ENCODE peak calls at places on chromosomes 12 and 14, in four cellular contexts. One of them, this sample, is unnamed.

GRCh38 chr12:68425998-68426397 is 93.8 kb upstream of the MDM1 start:
- DNase-seq in K562: no peak
- DNase-seq in HepG2: no peak
- DNase-seq in GM12878: no peak
- DNase-seq in this sample: no peak

GRCh38 chr12:104784592-104784991 is 173.5 kb downstream of the SLC41A2 start:
- DNase-seq in GM12878: no peak
- DNase-seq in HepG2: no peak
- DNase-seq in K562: no peak
- DNase-seq in this sample: no peak

GRCh38 chr12:105040476-105040875 is 43.8 kb downstream of the ALDH1L2 start:
- DNase-seq in K562: no peak
- DNase-seq in GM12878: no peak
- DNase-seq in HepG2: peak; percentile 14
- DNase-seq in this sample: no peak

GRCh38 chr14:69901113-69901951 is 22.1 kb downstream of the SMOC1 start:
- DNase-seq in K562: no peak
- DNase-seq in HepG2: no peak
- DNase-seq in GM12878: no peak
- DNase-seq in this sample: no peak

GRCh38 chr14:103361868-103362267 is 23.3 kb upstream of the MARK3 start:
- DNase-seq in HepG2: peak; percentile 80
- DNase-seq in GM12878: no peak
- DNase-seq in K562: no peak
- DNase-seq in this sample: no peak

GRCh38 chr12:67981236-67982164 is 7.7 kb upstream of the IFNG-AS1 start:
- DNase-seq in GM12878: no peak
- DNase-seq in HepG2: no peak
- DNase-seq in K562: no peak
- DNase-seq in this sample: peak; percentile 25

GRCh38 chr12:98416845-98417244 is 98.5 kb upstream of the TMPO start:
- DNase-seq in HepG2: no peak
- DNase-seq in GM12878: no peak
- DNase-seq in K562: no peak
- DNase-seq in this sample: no peak

GRCh38 chr12:46676797-46677520 is 148.8 kb downstream of the SLC38A4 start:
- DNase-seq in HepG2: no peak
- DNase-seq in K562: no peak
- DNase-seq in GM12878: no peak
- DNase-seq in this sample: no peak

GRCh38 chr12:5498806-5499205 is 66.9 kb downstream of the NTF3 start:
- DNase-seq in GM12878: no peak
- DNase-seq in HepG2: no peak
- DNase-seq in K562: no peak
- DNase-seq in this sample: no peak

GRCh38 chr12:10779103-10779502 is 23.3 kb downstream of the TAS2R7 start:
- DNase-seq in K562: no peak
- DNase-seq in HepG2: no peak
- DNase-seq in GM12878: no peak
- DNase-seq in this sample: no peak

GRCh38 chr12:124443929-124444712 is 123.3 kb downstream of the NCOR2 start:
- DNase-seq in GM12878: no peak
- DNase-seq in HepG2: no peak
- DNase-seq in K562: no peak
- DNase-seq in this sample: no peak

GRCh38 chr12:9831720-9832119 is 4.4 kb downstream of the KLRF1 start:
- DNase-seq in GM12878: no peak
- DNase-seq in HepG2: no peak
- DNase-seq in K562: no peak
- DNase-seq in this sample: no peak

GRCh38 chr12:106341086-106341879 is 16.3 kb upstream of the POLR3B start:
- DNase-seq in K562: no peak
- DNase-seq in GM12878: no peak
- DNase-seq in HepG2: no peak
- DNase-seq in this sample: no peak

GRCh38 chr12:91766454-91766853 is 379.2 kb downstream of the BTG1 start:
- DNase-seq in K562: no peak
- DNase-seq in GM12878: no peak
- DNase-seq in HepG2: no peak
- DNase-seq in this sample: no peak

GRCh38 chr14:84871734-84872133 is 658.2 kb upstream of the FLRT2 start:
- DNase-seq in HepG2: no peak
- DNase-seq in K562: no peak
- DNase-seq in GM12878: no peak
- DNase-seq in this sample: no peak

GRCh38 chr14:20657216-20658211 is 16.0 kb upstream of the OR6S1 start:
- DNase-seq in GM12878: no peak
- DNase-seq in K562: peak; percentile 40
- DNase-seq in HepG2: peak; percentile 56
- DNase-seq in this sample: peak; percentile 76

GRCh38 chr12:23204933-23205778 is 580.2 kb downstream of the ETNK1 start:
- DNase-seq in GM12878: peak; percentile 27
- DNase-seq in HepG2: peak; percentile 54
- DNase-seq in K562: peak; percentile 67
- DNase-seq in this sample: peak; percentile 56

GRCh38 chr14:35398095-35398584 is 6.4 kb downstream of the NFKBIA start:
- DNase-seq in K562: no peak
- DNase-seq in HepG2: no peak
- DNase-seq in GM12878: no peak
- DNase-seq in this sample: no peak

GRCh38 chr14:93967637-93968250 is 8.6 kb downstream of the ASB2 start:
- DNase-seq in K562: no peak
- DNase-seq in HepG2: no peak
- DNase-seq in GM12878: peak; percentile 86
- DNase-seq in this sample: no peak

GRCh38 chr14:59374048-59374447 is 91.1 kb downstream of the GPR135 start:
- DNase-seq in GM12878: no peak
- DNase-seq in HepG2: peak; percentile 72
- DNase-seq in K562: no peak
- DNase-seq in this sample: no peak

GRCh38 chr12:56590237-56590830 is 39.8 kb downstream of the BAZ2A start:
- DNase-seq in K562: peak; percentile 52
- DNase-seq in GM12878: no peak
- DNase-seq in HepG2: peak; percentile 41
- DNase-seq in this sample: peak; percentile 51

GRCh38 chr14:74035556-74035955 is 16.4 kb downstream of the BBOF1 start:
- DNase-seq in HepG2: no peak
- DNase-seq in K562: no peak
- DNase-seq in GM12878: no peak
- DNase-seq in this sample: no peak

GRCh38 chr12:48145981-48146380 is 11.3 kb downstream of the ASB8 start:
- DNase-seq in HepG2: no peak
- DNase-seq in GM12878: no peak
- DNase-seq in K562: no peak
- DNase-seq in this sample: no peak

GRCh38 chr12:6367065-6367968 is 8.0 kb downstream of the SCNN1A start:
- DNase-seq in GM12878: peak; percentile 39
- DNase-seq in HepG2: peak; percentile 56
- DNase-seq in K562: no peak
- DNase-seq in this sample: peak; percentile 59

GRCh38 chr12:27525373-27525772 is 1.4 kb downstream of the PPFIBP1 start:
- DNase-seq in GM12878: no peak
- DNase-seq in K562: no peak
- DNase-seq in HepG2: no peak
- DNase-seq in this sample: no peak

GRCh38 chr12:53551889-53552291 is 44.6 kb upstream of the NPFF start:
- DNase-seq in GM12878: no peak
- DNase-seq in HepG2: no peak
- DNase-seq in K562: no peak
- DNase-seq in this sample: no peak
- TF ChIP-seq FOXK2 in GM12878: no peak
- TF ChIP-seq FOXK2 in HepG2: no peak
- TF ChIP-seq FOXK2 in K562: no peak
- TF ChIP-seq FOXK2 in this sample: no peak

GRCh38 chr14:105146976-105147700 is 21.4 kb downstream of the JAG2 start:
- DNase-seq in GM12878: no peak
- DNase-seq in K562: no peak
- DNase-seq in HepG2: no peak
- DNase-seq in this sample: no peak
- TF ChIP-seq FOXK2 in GM12878: no peak
- TF ChIP-seq FOXK2 in K562: no peak
- TF ChIP-seq FOXK2 in HepG2: no peak
- TF ChIP-seq FOXK2 in this sample: no peak

DNA sequence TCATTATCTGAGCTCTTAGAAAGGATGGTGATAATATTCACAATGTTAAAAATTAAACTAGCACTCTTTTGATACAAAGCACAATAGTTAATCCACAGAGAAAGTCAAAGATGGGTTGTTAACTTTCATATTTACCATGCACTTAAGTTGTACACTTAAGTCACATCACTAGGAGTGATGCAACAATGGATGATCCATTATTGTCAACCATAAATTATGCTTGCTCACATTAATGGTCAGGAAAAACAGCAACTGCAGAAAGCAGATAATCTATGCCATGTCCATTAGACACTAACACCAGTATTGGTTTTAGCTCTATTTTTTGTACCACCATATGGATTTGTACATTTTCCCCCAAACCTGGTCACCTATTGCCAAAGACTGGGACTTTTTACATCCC is 195.5 kb downstream of the FOXA1 start:
- DNase-seq in GM12878: no peak
- DNase-seq in K562: no peak
- DNase-seq in HepG2: no peak
- DNase-seq in this sample: no peak
- TF ChIP-seq FOXK2 in GM12878: no peak
- TF ChIP-seq FOXK2 in K562: no peak
- TF ChIP-seq FOXK2 in HepG2: no peak
- TF ChIP-seq FOXK2 in this sample: no peak

GRCh38 chr14:55706341-55706684 is 126.3 kb downstream of the KTN1 start:
- DNase-seq in HepG2: no peak
- DNase-seq in K562: no peak
- DNase-seq in GM12878: no peak
- DNase-seq in this sample: no peak

GRCh38 chr14:55704654-55705053 is 124.6 kb downstream of the KTN1 start:
- DNase-seq in HepG2: no peak
- DNase-seq in K562: no peak
- DNase-seq in GM12878: no peak
- DNase-seq in this sample: no peak

GRCh38 chr14:55707365-55707804 is 127.4 kb downstream of the KTN1 start:
- DNase-seq in K562: no peak
- DNase-seq in HepG2: peak; percentile 31
- DNase-seq in GM12878: no peak
- DNase-seq in this sample: peak; percentile 23

GRCh38 chr14:55706893-55707292 is 126.9 kb downstream of the KTN1 start:
- DNase-seq in K562: no peak
- DNase-seq in HepG2: no peak
- DNase-seq in GM12878: no peak
- DNase-seq in this sample: no peak

DNA sequence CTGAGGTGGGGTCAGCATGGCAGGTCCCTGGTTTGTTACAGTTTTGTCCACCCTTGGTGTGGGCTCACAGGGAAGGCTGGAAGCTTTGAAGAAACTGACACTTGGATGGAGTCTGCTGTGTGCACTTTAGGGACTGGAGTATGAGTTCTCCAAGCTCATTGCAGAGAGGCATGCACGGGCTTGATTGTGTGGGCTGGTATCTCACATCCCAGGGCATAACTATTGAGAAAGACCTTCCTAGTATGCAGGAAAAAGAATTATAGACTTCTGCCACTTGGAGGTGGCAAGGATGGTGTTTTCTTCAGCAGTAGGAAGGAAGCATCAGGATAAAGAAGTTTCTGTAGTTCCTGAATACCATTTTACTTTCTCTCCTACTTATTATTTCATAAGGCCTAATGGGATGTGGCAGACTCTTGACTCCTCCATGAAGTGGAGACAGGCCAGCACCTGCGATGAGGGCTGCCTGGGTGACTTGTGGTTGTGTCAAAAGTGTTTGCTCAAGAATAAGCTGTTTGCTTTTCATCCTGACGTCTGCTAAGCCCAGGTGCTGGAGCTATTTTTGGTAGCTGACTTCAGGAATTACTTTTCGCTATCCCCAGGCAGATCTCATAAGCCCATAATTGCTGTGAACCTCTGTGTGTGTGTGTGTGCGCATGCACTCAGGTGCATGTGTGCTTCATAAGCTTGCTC is 125.8 kb downstream of the KTN1 start:
- DNase-seq in K562: no peak
- DNase-seq in HepG2: peak; percentile 6
- DNase-seq in GM12878: no peak
- DNase-seq in this sample: no peak
- TF ChIP-seq FOXK2 in K562: no peak
- TF ChIP-seq FOXK2 in HepG2: no peak
- TF ChIP-seq FOXK2 in GM12878: no peak
- TF ChIP-seq FOXK2 in this sample: no peak

GRCh38 chr14:31834616-31835015 is 242.5 kb upstream of the ARHGAP5 start:
- DNase-seq in HepG2: peak; percentile 41
- DNase-seq in GM12878: no peak
- DNase-seq in K562: no peak
- DNase-seq in this sample: no peak

GRCh38 chr14:31825459-31825858 is 251.6 kb upstream of the ARHGAP5 start:
- DNase-seq in GM12878: no peak
- DNase-seq in HepG2: no peak
- DNase-seq in K562: no peak
- DNase-seq in this sample: no peak

GRCh38 chr14:31827325-31827724 is 249.8 kb upstream of the ARHGAP5 start:
- DNase-seq in GM12878: no peak
- DNase-seq in K562: no peak
- DNase-seq in HepG2: no peak
- DNase-seq in this sample: no peak

GRCh38 chr14:31835049-31835448 is 242.1 kb upstream of the ARHGAP5 start:
- DNase-seq in GM12878: no peak
- DNase-seq in HepG2: no peak
- DNase-seq in K562: no peak
- DNase-seq in this sample: no peak

DNA sequence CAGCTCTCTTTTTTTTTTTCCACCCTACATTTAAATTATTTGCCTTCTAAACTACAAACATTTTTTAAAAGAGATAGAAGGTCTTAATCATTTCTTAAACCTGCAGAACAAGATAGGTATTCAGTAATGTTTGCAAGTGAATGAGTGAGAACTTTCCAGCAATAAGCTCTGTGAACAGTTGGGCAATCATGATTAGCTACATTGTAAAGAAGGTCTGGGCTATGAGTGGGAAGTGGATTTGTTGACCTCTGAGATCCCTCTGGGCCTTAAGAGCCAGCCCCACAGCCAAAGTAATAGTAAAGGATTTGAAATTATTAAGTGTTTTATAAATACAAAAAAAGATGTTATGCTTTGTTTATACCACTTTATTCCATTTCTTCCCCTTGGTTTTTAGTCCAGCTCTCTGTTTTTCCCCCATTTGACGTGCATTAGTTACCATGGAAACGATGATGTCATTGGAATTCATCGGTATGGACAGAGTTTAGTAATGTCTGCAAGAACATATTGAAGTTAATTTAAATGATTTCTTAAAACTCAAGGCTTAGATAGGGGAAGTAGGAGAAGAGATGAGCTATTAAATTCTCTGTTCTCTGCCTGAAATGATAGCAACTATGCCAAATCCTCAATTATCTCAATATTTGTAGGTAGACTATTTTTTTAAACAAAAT is 247.7 kb upstream of the ARHGAP5 start:
- DNase-seq in GM12878: no peak
- DNase-seq in HepG2: no peak
- DNase-seq in K562: no peak
- DNase-seq in this sample: no peak
- TF ChIP-seq FOXK2 in GM12878: no peak
- TF ChIP-seq FOXK2 in HepG2: no peak
- TF ChIP-seq FOXK2 in K562: no peak
- TF ChIP-seq FOXK2 in this sample: no peak

GRCh38 chr14:24695265-24696241 is 61.6 kb upstream of the GZMB start:
- DNase-seq in GM12878: peak; percentile 66
- DNase-seq in HepG2: no peak
- DNase-seq in K562: no peak
- DNase-seq in this sample: no peak
- TF ChIP-seq FOXK2 in GM12878: peak; percentile 10
- TF ChIP-seq FOXK2 in HepG2: peak; percentile 42
- TF ChIP-seq FOXK2 in K562: no peak
- TF ChIP-seq FOXK2 in this sample: no peak

This sample was measured in HEK293T.